ENCODE peak calls at places on chromosomes 3 and 15, in six cellular contexts. One of them, this sample, is unnamed.

GRCh38 chr15:45084163-45084562 is 29.8 kb downstream of the DUOX2 start:
- DNase-seq in AG10803: no peak
- DNase-seq in CD8-positive, alpha-beta memory T cell: no peak
- DNase-seq in stimulated activated CD4-positive, alpha-beta T cell treated with anti-CD3 and anti-CD28 coated beads, Interleukin-12 subunit alpha, Interleukin-12 subunit beta, amount 100 ng/mL, for 4 hours: no peak
- DNase-seq in T-helper 17 cell: no peak
- DNase-seq in hepatic stellate cell: no peak
- DNase-seq in this sample: no peak

GRCh38 chr3:133474251-133474801 is 74.5 kb downstream of the BFSP2 start:
- DNase-seq in AG10803: peak
- DNase-seq in CD8-positive, alpha-beta memory T cell: no peak
- DNase-seq in stimulated activated CD4-positive, alpha-beta T cell treated with anti-CD3 and anti-CD28 coated beads, Interleukin-12 subunit alpha, Interleukin-12 subunit beta, amount 100 ng/mL, for 4 hours: no peak
- DNase-seq in T-helper 17 cell: no peak
- DNase-seq in hepatic stellate cell: peak
- DNase-seq in this sample: no peak

GRCh38 chr3:11611271-11611893 is 32.3 kb downstream of the VGLL4 start:
- DNase-seq in AG10803: no peak
- DNase-seq in CD8-positive, alpha-beta memory T cell: no peak
- DNase-seq in stimulated activated CD4-positive, alpha-beta T cell treated with anti-CD3 and anti-CD28 coated beads, Interleukin-12 subunit alpha, Interleukin-12 subunit beta, amount 100 ng/mL, for 4 hours: no peak
- DNase-seq in T-helper 17 cell: no peak
- DNase-seq in hepatic stellate cell: no peak
- DNase-seq in this sample: no peak

GRCh38 chr3:67653425-67654098 is 850 bp downstream of the SUCLG2 start:
- DNase-seq in AG10803: no peak
- DNase-seq in CD8-positive, alpha-beta memory T cell: no peak
- DNase-seq in stimulated activated CD4-positive, alpha-beta T cell treated with anti-CD3 and anti-CD28 coated beads, Interleukin-12 subunit alpha, Interleukin-12 subunit beta, amount 100 ng/mL, for 4 hours: no peak
- DNase-seq in T-helper 17 cell: no peak
- DNase-seq in hepatic stellate cell: peak
- DNase-seq in this sample: no peak

GRCh38 chr3:18738393-18739097 is 313.4 kb upstream of the SATB1 start:
- DNase-seq in AG10803: no peak
- DNase-seq in CD8-positive, alpha-beta memory T cell: no peak
- DNase-seq in stimulated activated CD4-positive, alpha-beta T cell treated with anti-CD3 and anti-CD28 coated beads, Interleukin-12 subunit alpha, Interleukin-12 subunit beta, amount 100 ng/mL, for 4 hours: no peak
- DNase-seq in T-helper 17 cell: no peak
- DNase-seq in hepatic stellate cell: no peak
- DNase-seq in this sample: no peak

GRCh38 chr15:69827751-69828150 is 270.0 kb downstream of the TLE3 start:
- DNase-seq in AG10803: no peak
- DNase-seq in CD8-positive, alpha-beta memory T cell: no peak
- DNase-seq in stimulated activated CD4-positive, alpha-beta T cell treated with anti-CD3 and anti-CD28 coated beads, Interleukin-12 subunit alpha, Interleukin-12 subunit beta, amount 100 ng/mL, for 4 hours: no peak
- DNase-seq in T-helper 17 cell: no peak
- DNase-seq in hepatic stellate cell: no peak
- DNase-seq in this sample: no peak

GRCh38 chr3:42802876-42803799 is 1.2 kb downstream of the HIGD1A start:
- DNase-seq in AG10803: no peak
- DNase-seq in CD8-positive, alpha-beta memory T cell: no peak
- DNase-seq in stimulated activated CD4-positive, alpha-beta T cell treated with anti-CD3 and anti-CD28 coated beads, Interleukin-12 subunit alpha, Interleukin-12 subunit beta, amount 100 ng/mL, for 4 hours: no peak
- DNase-seq in T-helper 17 cell: no peak
- DNase-seq in hepatic stellate cell: peak
- DNase-seq in this sample: no peak

GRCh38 chr15:92638291-92638708 is 17.3 kb downstream of the FAM174B start:
- DNase-seq in AG10803: peak
- DNase-seq in CD8-positive, alpha-beta memory T cell: no peak
- DNase-seq in stimulated activated CD4-positive, alpha-beta T cell treated with anti-CD3 and anti-CD28 coated beads, Interleukin-12 subunit alpha, Interleukin-12 subunit beta, amount 100 ng/mL, for 4 hours: no peak
- DNase-seq in T-helper 17 cell: no peak
- DNase-seq in hepatic stellate cell: no peak
- DNase-seq in this sample: no peak

GRCh38 chr3:86563358-86563970 is 427.5 kb downstream of the VGLL3 start:
- DNase-seq in AG10803: peak
- DNase-seq in CD8-positive, alpha-beta memory T cell: no peak
- DNase-seq in stimulated activated CD4-positive, alpha-beta T cell treated with anti-CD3 and anti-CD28 coated beads, Interleukin-12 subunit alpha, Interleukin-12 subunit beta, amount 100 ng/mL, for 4 hours: no peak
- DNase-seq in T-helper 17 cell: no peak
- DNase-seq in hepatic stellate cell: peak
- DNase-seq in this sample: no peak

GRCh38 chr3:46863261-46863782 is at the start of gene MYL3:
- DNase-seq in AG10803: no peak
- DNase-seq in CD8-positive, alpha-beta memory T cell: no peak
- DNase-seq in stimulated activated CD4-positive, alpha-beta T cell treated with anti-CD3 and anti-CD28 coated beads, Interleukin-12 subunit alpha, Interleukin-12 subunit beta, amount 100 ng/mL, for 4 hours: no peak
- DNase-seq in T-helper 17 cell: no peak
- DNase-seq in hepatic stellate cell: no peak
- DNase-seq in this sample: no peak

GRCh38 chr15:51341366-51342248 is at the start of gene GLDN:
- DNase-seq in AG10803: peak
- DNase-seq in CD8-positive, alpha-beta memory T cell: no peak
- DNase-seq in stimulated activated CD4-positive, alpha-beta T cell treated with anti-CD3 and anti-CD28 coated beads, Interleukin-12 subunit alpha, Interleukin-12 subunit beta, amount 100 ng/mL, for 4 hours: no peak
- DNase-seq in T-helper 17 cell: no peak
- DNase-seq in hepatic stellate cell: no peak
- DNase-seq in this sample: no peak

GRCh38 chr15:41881086-41881485 is 12.8 kb downstream of the SPTBN5 start:
- DNase-seq in AG10803: no peak
- DNase-seq in CD8-positive, alpha-beta memory T cell: no peak
- DNase-seq in stimulated activated CD4-positive, alpha-beta T cell treated with anti-CD3 and anti-CD28 coated beads, Interleukin-12 subunit alpha, Interleukin-12 subunit beta, amount 100 ng/mL, for 4 hours: no peak
- DNase-seq in T-helper 17 cell: no peak
- DNase-seq in hepatic stellate cell: no peak
- DNase-seq in this sample: no peak

GRCh38 chr3:171377859-171378258 is 82.3 kb downstream of the TNIK start:
- DNase-seq in AG10803: no peak
- DNase-seq in CD8-positive, alpha-beta memory T cell: no peak
- DNase-seq in stimulated activated CD4-positive, alpha-beta T cell treated with anti-CD3 and anti-CD28 coated beads, Interleukin-12 subunit alpha, Interleukin-12 subunit beta, amount 100 ng/mL, for 4 hours: no peak
- DNase-seq in T-helper 17 cell: no peak
- DNase-seq in hepatic stellate cell: no peak
- DNase-seq in this sample: no peak

GRCh38 chr15:84969257-84969656 is 12.4 kb upstream of the PDE8A start:
- DNase-seq in AG10803: no peak
- DNase-seq in CD8-positive, alpha-beta memory T cell: no peak
- DNase-seq in stimulated activated CD4-positive, alpha-beta T cell treated with anti-CD3 and anti-CD28 coated beads, Interleukin-12 subunit alpha, Interleukin-12 subunit beta, amount 100 ng/mL, for 4 hours: no peak
- DNase-seq in T-helper 17 cell: no peak
- DNase-seq in hepatic stellate cell: no peak
- DNase-seq in this sample: no peak

GRCh38 chr3:62101488-62101887 is 271.9 kb downstream of the FEZF2 start:
- DNase-seq in AG10803: peak
- DNase-seq in CD8-positive, alpha-beta memory T cell: no peak
- DNase-seq in stimulated activated CD4-positive, alpha-beta T cell treated with anti-CD3 and anti-CD28 coated beads, Interleukin-12 subunit alpha, Interleukin-12 subunit beta, amount 100 ng/mL, for 4 hours: no peak
- DNase-seq in T-helper 17 cell: no peak
- DNase-seq in hepatic stellate cell: no peak
- DNase-seq in this sample: no peak

This sample was measured in T follicular helper cell.